ENCODE peak calls at places on chromosomes 6 and 20, in six cellular contexts. H is A673, Y is body of pancreas, S is vagina, M is AG04450, N is NT2/D1. K is an unnamed sample.

GRCh38 chr6:90285611-90286381 is 10.8 kb downstream of the BACH2 start:
- DNase-seq in H (no peak), Y (peak; percentile 74), S (no peak), M (peak; percentile 77), N (no peak), K (no peak)

GRCh38 chr6:124869412-124869811 is 92.8 kb upstream of the RNF217 start:
- DNase-seq in H (no peak), Y (no peak), S (no peak), M (no peak), N (no peak), K (no peak)

GRCh38 chr6:2706482-2706881 is 44.2 kb downstream of the MYLK4 start:
- DNase-seq in H (no peak), Y (no peak), S (no peak), M (no peak), N (no peak), K (no peak)

GRCh38 chr6:89681983-89682564 is 43.5 kb upstream of the LYRM2 start:
- DNase-seq in H (no peak), Y (no peak), S (no peak), M (no peak), N (no peak), K (no peak)

GRCh38 chr6:43274916-43275597 is 23.0 kb upstream of the SLC22A7 start:
- DNase-seq in H (no peak), Y (peak; percentile 35), S (no peak), M (no peak), N (no peak), K (no peak)

GRCh38 chr6:170048615-170049256 is 242.1 kb downstream of the DLL1 start:
- DNase-seq in H (no peak), Y (peak; percentile 13), S (no peak), M (no peak), N (no peak), K (no peak)

GRCh38 chr6:6788394-6789020 is 200.0 kb downstream of the LY86 start:
- DNase-seq in H (no peak), Y (peak; percentile 40), S (no peak), M (no peak), N (no peak), K (no peak)

GRCh38 chr6:123677897-123678296 is 41.1 kb upstream of the TRDN start:
- DNase-seq in H (no peak), Y (no peak), S (no peak), M (no peak), N (no peak), K (no peak)

GRCh38 chr6:158764941-158765340 is 54.2 kb downstream of the EZR start:
- DNase-seq in H (no peak), Y (no peak), S (no peak), M (no peak), N (no peak), K (no peak)
- H3K27me3 ChIP-seq in H (no peaks in the 10 kb centered on the region), Y (no peaks in the 10 kb centered on the region), S (no peaks in the 10 kb centered on the region), M (no peaks in the 10 kb centered on the region), N (no peaks in the 10 kb centered on the region), K (no peaks in the 10 kb centered on the region)

GRCh38 chr6:140897804-140898573 is 1234.7 kb upstream of the GJE1 start:
- DNase-seq in H (no peak), Y (no peak), S (no peak), M (no peak), N (no peak), K (peak; percentile 85)
- H3K4me3 ChIP-seq in H (no peak overlapping the region), Y (no peak overlapping the region), S (no peak overlapping the region), M (no peak overlapping the region), N (no peak overlapping the region), K (peak overlapping the region; percentile 61)

GRCh38 chr6:343226-343935 is 48.2 kb upstream of the IRF4 start:
- DNase-seq in H (no peak), Y (no peak), S (no peak), M (no peak), N (no peak), K (no peak)

GRCh38 chr6:346389-347030 is 45.0 kb upstream of the IRF4 start:
- DNase-seq in H (peak; percentile 45), Y (no peak), S (no peak), M (no peak), N (no peak), K (no peak)

GRCh38 chr6:345747-346388 is 45.7 kb upstream of the IRF4 start:
- DNase-seq in H (no peak), Y (no peak), S (no peak), M (no peak), N (no peak), K (no peak)

GRCh38 chr6:343960-344815 is 47.4 kb upstream of the IRF4 start:
- DNase-seq in H (no peak), Y (no peak), S (no peak), M (no peak), N (no peak), K (no peak)

DNA sequence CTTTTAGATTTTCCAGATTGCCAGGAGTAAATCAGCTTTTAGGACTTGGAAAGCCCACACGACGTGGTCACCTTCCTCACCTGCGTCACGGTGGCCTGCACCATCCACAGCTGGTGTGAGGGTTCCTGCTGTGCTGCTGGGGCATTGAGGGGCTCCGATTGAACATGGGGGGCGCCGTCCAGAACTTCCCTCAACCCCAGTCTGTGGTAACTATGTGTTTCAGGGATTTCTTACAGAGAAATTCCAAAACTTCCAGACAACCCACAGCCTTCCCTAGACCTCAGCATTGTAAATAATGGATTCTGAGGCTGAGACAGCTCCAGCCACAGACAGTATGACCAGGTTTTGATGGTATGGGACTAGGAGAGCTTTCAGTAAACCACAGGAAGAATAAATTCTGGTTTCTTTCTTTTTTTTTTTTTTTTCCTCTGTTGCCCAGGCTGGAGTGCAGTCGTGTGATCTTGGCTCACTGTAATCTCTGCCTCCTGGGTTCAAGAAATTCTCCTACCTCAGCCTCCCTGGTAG is 46.7 kb upstream of the IRF4 start:
- DNase-seq in H (no peak), Y (no peak), S (no peak), M (no peak), N (no peak), K (no peak)
- H3K9me3 ChIP-seq in H (peaks cover 11% of the 10 kb centered on the region), Y (no peaks in the 10 kb centered on the region), S (no peaks in the 10 kb centered on the region), M (peaks cover 73% of the 10 kb centered on the region), N (no peaks in the 10 kb centered on the region), K (peaks cover 19% of the 10 kb centered on the region)

DNA sequence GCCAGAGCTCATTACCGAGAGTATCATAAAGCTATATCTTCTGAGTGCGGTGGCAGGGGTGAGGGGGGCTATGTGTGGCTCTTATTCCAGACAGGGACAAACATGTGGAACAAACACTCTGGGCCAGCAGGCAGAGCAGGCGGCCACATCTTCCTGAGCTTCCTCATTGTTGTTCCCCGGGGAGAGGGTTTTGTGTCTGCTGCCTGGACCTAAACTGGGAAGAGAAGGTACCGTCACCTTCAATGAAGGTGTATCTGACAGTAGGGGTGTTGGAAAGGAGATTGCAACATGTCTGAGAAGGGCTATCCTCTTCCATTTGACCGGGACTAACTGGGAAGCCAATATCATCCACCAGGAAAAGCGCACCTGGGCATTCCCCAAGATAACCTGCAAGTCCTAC is 1.6 kb upstream of the TFAP2D start:
- DNase-seq in H (no peak), Y (no peak), S (no peak), M (no peak), N (no peak), K (no peak)
- H3K27me3 ChIP-seq in H (peaks cover 100% of the 10 kb centered on the region), Y (no peaks in the 10 kb centered on the region), S (no peaks in the 10 kb centered on the region), M (peaks cover 12% of the 10 kb centered on the region), N (peaks cover 85% of the 10 kb centered on the region), K (peaks cover 22% of the 10 kb centered on the region)

GRCh38 chr20:31717478-31717946 is 5.2 kb downstream of the BCL2L1 start:
- DNase-seq in H (no peak), Y (no peak), S (no peak), M (no peak), N (no peak), K (no peak)
- H3K4me3 ChIP-seq in H (no peak overlapping the region), Y (no peak overlapping the region), S (peak overlapping the region; percentile 3), M (no peak overlapping the region), N (no peak overlapping the region), K (no peak overlapping the region)

GRCh38 chr6:168700880-168701279 is 259.9 kb downstream of the SMOC2 start:
- DNase-seq in H (no peak), Y (no peak), S (no peak), M (no peak), N (no peak), K (no peak)
- H3K9me3 ChIP-seq in H (no peaks in the 10 kb centered on the region), Y (no peaks in the 10 kb centered on the region), S (no peaks in the 10 kb centered on the region), M (peaks cover 69% of the 10 kb centered on the region), N (no peaks in the 10 kb centered on the region), K (no peaks in the 10 kb centered on the region)

GRCh38 chr6:105989178-105989577 is 97.0 kb upstream of the PRDM1 start:
- DNase-seq in H (no peak), Y (no peak), S (no peak), M (no peak), N (no peak), K (no peak)
- H3K27me3 ChIP-seq in H (peaks cover 14% of the 10 kb centered on the region), Y (peaks cover 11% of the 10 kb centered on the region), S (no peaks in the 10 kb centered on the region), M (no peaks in the 10 kb centered on the region), N (peaks cover 97% of the 10 kb centered on the region), K (peaks cover 11% of the 10 kb centered on the region)

GRCh38 chr20:40685349-40685748 is 3.7 kb downstream of the MAFB start:
- DNase-seq in H (no peak), Y (no peak), S (no peak), M (no peak), N (no peak), K (no peak)
- H3K4me3 ChIP-seq in H (peak overlapping the region; percentile 78), Y (no peak overlapping the region), S (peak overlapping the region; percentile 3), M (no peak overlapping the region), N (no peak overlapping the region), K (no peak overlapping the region)

DNA sequence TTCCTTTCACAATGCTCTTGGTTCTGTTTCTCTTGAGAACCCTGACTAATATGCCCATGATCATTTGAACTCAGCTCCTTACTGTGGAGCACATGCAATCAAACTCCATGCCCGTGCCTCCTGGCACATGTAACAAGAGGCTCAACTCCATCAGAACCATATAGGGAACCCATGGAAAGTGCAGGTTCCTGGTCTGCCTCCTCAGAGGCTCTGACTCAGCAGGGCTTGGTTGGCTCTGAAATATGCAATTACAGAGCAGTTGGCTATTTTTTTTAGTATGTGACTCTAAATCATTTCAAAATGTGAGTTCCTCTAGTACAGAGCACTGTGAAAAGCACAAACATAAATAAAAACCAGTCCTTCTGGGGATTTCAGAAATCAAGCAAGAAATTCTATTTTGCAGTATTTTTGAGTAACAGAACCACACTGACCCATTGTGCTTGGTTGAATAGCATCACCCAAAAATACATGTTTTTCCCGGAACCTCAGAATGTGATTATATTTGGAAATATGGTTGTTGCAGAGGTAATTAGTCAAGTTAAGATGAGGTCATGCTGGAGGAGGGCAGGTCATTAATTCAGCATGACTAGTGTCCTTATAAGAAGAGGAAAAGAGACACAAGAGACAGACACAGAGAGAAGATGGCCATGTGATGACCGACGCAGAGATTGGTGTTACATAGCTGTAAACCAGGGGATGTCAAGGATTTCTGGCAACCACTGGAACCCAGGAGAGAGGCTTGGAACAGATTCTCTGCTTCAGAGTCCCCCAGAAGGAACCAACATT is 13.2 kb upstream of the MAP3K4 start:
- DNase-seq in H (no peak), Y (no peak), S (no peak), M (no peak), N (no peak), K (no peak)
- H3K9me3 ChIP-seq in H (peaks cover 3% of the 10 kb centered on the region), Y (peaks cover 3% of the 10 kb centered on the region), S (no peaks in the 10 kb centered on the region), M (peaks cover 3% of the 10 kb centered on the region), N (peaks cover 15% of the 10 kb centered on the region), K (no peaks in the 10 kb centered on the region)